ENCODE peak calls at places on chromosomes 11 and 22, in seven cellular contexts. R is IMR-90, G is H9, M is neuronal stem cell, V is H1, N is mesendoderm, C is mesenchymal stem cell. D is an unnamed sample.

GRCh38 chr11:83408946-83409345 is 122.8 kb upstream of the CCDC90B start:
- DNase-seq in M (no peak), C (no peak), V (no peak), G (no peak), R (no peak), N (no peak), D (peak; percentile 83)

GRCh38 chr11:65377036-65377435 is 5.4 kb downstream of the SLC25A45 start:
- DNase-seq in N (no peak), C (peak; percentile 35), M (no peak), R (no peak), G (no peak), V (no peak), D (no peak)

GRCh38 chr11:104564921-104565580 is 333.2 kb downstream of the CASP12 start:
- DNase-seq in N (no peak), C (no peak), V (no peak), M (no peak), G (no peak), R (no peak), D (no peak)

GRCh38 chr11:101797335-101797734 is 117.5 kb upstream of the CEP126 start:
- DNase-seq in N (no peak), R (peak; percentile 70), C (no peak), G (no peak), M (no peak), V (no peak), D (no peak)

GRCh38 chr22:42313804-42314581 is 43.5 kb upstream of the TCF20 start:
- DNase-seq in C (peak; percentile 86), N (peak; percentile 94), M (peak; percentile 45), G (peak; percentile 95), R (peak; percentile 54), V (peak; percentile 78), D (peak; percentile 99)

GRCh38 chr11:28049338-28050216 is 58.4 kb downstream of the KIF18A start:
- DNase-seq in R (peak; percentile 54), G (no peak), V (no peak), M (no peak), C (peak; percentile 71), N (no peak), D (no peak)

GRCh38 chr11:2735053-2735589 is 35.3 kb upstream of the KCNQ1OT1 start:
- DNase-seq in V (no peak), R (no peak), N (no peak), C (no peak), M (no peak), G (no peak), D (no peak)

GRCh38 chr22:45903355-45904149 is 73.4 kb downstream of the WNT7B start:
- DNase-seq in N (no peak), R (peak; percentile 69), C (peak; percentile 82), G (no peak), V (no peak), M (no peak), D (no peak)

GRCh38 chr11:35676611-35676965 is 14.0 kb downstream of the TRIM44 start:
- DNase-seq in M (no peak), N (no peak), R (no peak), C (no peak), G (no peak), V (no peak), D (no peak)

GRCh38 chr11:70900540-70900939 is 351.8 kb downstream of the SHANK2 start:
- DNase-seq in M (no peak), G (no peak), V (no peak), R (no peak), C (no peak), N (no peak), D (no peak)

GRCh38 chr11:57527056-57527631 is 3.4 kb downstream of the TIMM10 start:
- DNase-seq in G (peak; percentile 64), N (peak; percentile 79), C (peak; percentile 59), M (peak; percentile 74), R (peak; percentile 59), V (peak; percentile 93), D (peak; percentile 91)

GRCh38 chr11:86586307-86586706 is 86.1 kb downstream of the ME3 start:
- DNase-seq in N (no peak), V (no peak), G (no peak), C (no peak), R (no peak), M (no peak), D (no peak)

GRCh38 chr11:72814139-72814830 is at the start of gene ATG16L2:
- DNase-seq in G (peak; percentile 90), C (peak; percentile 92), R (peak; percentile 76), V (peak; percentile 93), N (peak; percentile 91), M (peak; percentile 90), D (peak; percentile 84)

GRCh38 chr22:37503183-37503683 is 16.0 kb downstream of the CARD10 start:
- DNase-seq in C (no peak), N (no peak), V (no peak), R (no peak), M (no peak), G (no peak), D (no peak)
- H3K4me1 ChIP-seq in C (peaks cover 57% of the 10 kb centered on the region), N (peaks cover 11% of the 10 kb centered on the region), V (no peaks in the 10 kb centered on the region), R (peaks cover 11% of the 10 kb centered on the region), M (peaks cover 22% of the 10 kb centered on the region), G (no peaks in the 10 kb centered on the region), D (peaks cover 19% of the 10 kb centered on the region)

GRCh38 chr11:69859275-69859934 is 40.2 kb upstream of the FGF3 start:
- DNase-seq in N (peak; percentile 50), C (no peak), M (no peak), G (no peak), V (no peak), R (no peak), D (no peak)

GRCh38 chr11:69862331-69862761 is 43.1 kb upstream of the FGF3 start:
- DNase-seq in G (no peak), M (no peak), R (no peak), N (no peak), V (no peak), C (no peak), D (no peak)

GRCh38 chr11:69861901-69862300 is 42.7 kb upstream of the FGF3 start:
- DNase-seq in G (no peak), C (no peak), N (no peak), R (no peak), V (no peak), M (no peak), D (no peak)

GRCh38 chr11:69860244-69860643 is 41.0 kb upstream of the FGF3 start:
- DNase-seq in G (no peak), M (no peak), V (no peak), C (no peak), N (no peak), R (no peak), D (no peak)

DNA sequence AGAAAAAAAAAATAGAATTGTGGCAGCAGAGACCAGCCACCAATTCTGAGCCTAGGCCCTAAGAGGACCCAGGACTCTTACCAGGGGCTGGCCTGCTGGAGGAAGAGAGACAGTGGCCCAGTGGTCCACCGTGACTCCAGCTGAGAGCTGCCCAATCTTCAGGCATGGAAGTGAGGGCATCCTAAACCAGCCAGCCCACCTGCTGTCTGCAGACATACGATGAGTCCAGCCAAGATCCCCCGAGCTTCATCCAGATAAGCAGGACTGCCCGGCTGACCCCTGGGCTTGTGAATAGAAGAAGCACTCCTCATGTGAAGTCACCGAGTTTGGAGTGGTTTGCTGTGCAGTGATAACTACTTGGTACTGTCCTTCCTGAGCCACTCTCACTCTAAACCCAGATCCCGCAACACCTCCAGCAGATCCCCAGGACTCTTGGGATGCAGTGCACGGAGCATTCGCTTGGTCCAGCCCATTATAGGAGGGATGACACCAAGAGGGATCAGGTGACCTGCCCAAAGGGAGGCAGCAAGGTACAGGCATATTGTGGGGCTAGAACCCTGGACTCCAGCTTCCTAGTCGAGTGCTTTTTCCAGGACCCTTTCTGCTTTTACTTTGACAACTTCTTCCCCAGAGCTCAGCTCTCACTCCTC is 41.7 kb upstream of the FGF3 start:
- DNase-seq in V (no peak), N (no peak), M (no peak), C (no peak), R (no peak), G (no peak), D (no peak)
- H2BK5ac ChIP-seq in V (no peak overlapping the region), N (no peak overlapping the region), M (no peak overlapping the region), C (no peak overlapping the region), R (no peak overlapping the region), G (no peak overlapping the region), D (no peak overlapping the region)

GRCh38 chr11:115711021-115711420 is 206.8 kb upstream of the CADM1 start:
- DNase-seq in G (no peak), N (no peak), V (no peak), M (no peak), C (no peak), R (no peak), D (no peak)

GRCh38 chr11:115706735-115707134 is 202.5 kb upstream of the CADM1 start:
- DNase-seq in G (no peak), C (no peak), M (no peak), N (no peak), V (no peak), R (no peak), D (peak; percentile 30)

GRCh38 chr11:115712296-115712695 is 208.1 kb upstream of the CADM1 start:
- DNase-seq in N (no peak), R (no peak), M (no peak), C (no peak), G (no peak), V (no peak), D (no peak)

GRCh38 chr11:115709297-115709696 is 205.1 kb upstream of the CADM1 start:
- DNase-seq in V (no peak), M (no peak), N (no peak), G (no peak), R (no peak), C (no peak), D (no peak)

GRCh38 chr11:115707180-115707905 is 203.1 kb upstream of the CADM1 start:
- DNase-seq in R (no peak), G (no peak), N (no peak), C (no peak), M (no peak), V (no peak), D (no peak)
- H3K4me1 ChIP-seq in R (no peaks in the 10 kb centered on the region), G (no peaks in the 10 kb centered on the region), N (no peaks in the 10 kb centered on the region), C (peaks cover 5% of the 10 kb centered on the region), M (no peaks in the 10 kb centered on the region), V (no peaks in the 10 kb centered on the region), D (no peaks in the 10 kb centered on the region)

DNA sequence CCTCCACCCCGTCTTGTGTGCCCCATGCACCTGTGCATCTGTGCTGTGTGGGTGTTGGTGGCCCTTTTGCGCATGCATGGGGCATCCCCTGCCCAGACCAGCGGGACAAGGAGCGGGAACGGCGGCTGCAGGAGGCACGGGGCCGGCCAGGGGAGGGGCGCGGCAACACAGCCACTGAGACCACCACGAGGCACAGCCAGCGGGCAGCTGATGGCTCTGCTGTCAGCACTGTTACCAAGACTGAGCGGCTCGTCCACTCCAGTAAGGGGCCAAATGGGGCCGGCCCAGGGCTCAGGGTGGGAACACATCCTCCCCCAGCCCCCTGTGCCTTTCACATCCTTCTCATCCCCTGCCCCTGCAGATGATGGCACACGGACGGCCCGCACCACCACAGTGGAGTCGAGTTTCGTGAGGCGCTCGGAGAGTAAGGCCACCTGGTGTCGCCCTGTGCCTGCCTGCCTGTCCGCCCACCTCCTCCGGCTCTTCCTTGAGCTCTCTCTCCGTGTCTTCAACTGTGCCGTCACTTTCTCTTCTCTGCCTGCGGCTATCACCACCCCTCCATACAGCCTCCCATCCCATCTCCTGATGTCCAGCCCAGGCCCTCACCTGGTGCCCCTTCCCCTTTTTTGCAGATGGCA is 10.6 kb downstream of the SELENOM start:
- DNase-seq in C (no peak), G (peak; percentile 70), N (no peak), V (peak; percentile 56), M (no peak), R (no peak), D (no peak)
- H2BK5ac ChIP-seq in C (no peak overlapping the region), G (no peak overlapping the region), N (no peak overlapping the region), V (peak overlapping the region; percentile 49), M (no peak overlapping the region), R (no peak overlapping the region), D (no peak overlapping the region)

D was measured in trophoblast cell.